ENCODE peak calls at places on chromosomes 7 and 10, in six cellular contexts. U, R, S, E, V and O are unnamed samples.

GRCh38 chr10:11505636-11506035 is 105.8 kb downstream of the USP6NL start:
- DNase-seq in U (no peak), R (no peak), S (no peak), E (no peak), V (no peak), O (no peak)

GRCh38 chr10:95476482-95477174 is 84.5 kb downstream of the SORBS1 start:
- DNase-seq in U (no peak), R (no peak), S (no peak), E (no peak), V (no peak), O (no peak)

GRCh38 chr10:78953124-78954008 is 115.4 kb upstream of the ZMIZ1 start:
- DNase-seq in U (peak; percentile 41), R (peak; percentile 38), S (no peak), E (no peak), V (peak; percentile 65), O (peak; percentile 65)

GRCh38 chr10:113412161-113412560 is 140.7 kb upstream of the HABP2 start:
- DNase-seq in U (no peak), R (no peak), S (no peak), E (no peak), V (no peak), O (no peak)

GRCh38 chr7:16794990-16795389 is 9.8 kb downstream of the AGR2 start:
- DNase-seq in U (no peak), R (no peak), S (no peak), E (no peak), V (no peak), O (no peak)

GRCh38 chr7:22043367-22043766 is 97.7 kb upstream of the CDCA7L start:
- DNase-seq in U (no peak), R (no peak), S (no peak), E (no peak), V (no peak), O (no peak)

GRCh38 chr7:43112941-43113621 is 634 bp downstream of the HECW1 start:
- DNase-seq in U (no peak), R (no peak), S (no peak), E (no peak), V (peak; percentile 29), O (peak; percentile 45)

GRCh38 chr7:115679423-115679822 is 351.1 kb downstream of the TFEC start:
- DNase-seq in U (no peak), R (no peak), S (no peak), E (no peak), V (no peak), O (no peak)

GRCh38 chr7:73487486-73487885 is 34.6 kb downstream of the BAZ1B start:
- DNase-seq in U (no peak), R (no peak), S (no peak), E (no peak), V (peak; percentile 8), O (no peak)

GRCh38 chr7:138663741-138664710 is 37.1 kb downstream of the SVOPL start:
- DNase-seq in U (no peak), R (no peak), S (no peak), E (peak; percentile 25), V (peak; percentile 31), O (no peak)

GRCh38 chr10:113475381-113475807 is 77.5 kb upstream of the HABP2 start:
- DNase-seq in U (no peak), R (no peak), S (no peak), E (no peak), V (no peak), O (no peak)

GRCh38 chr10:46524471-46525176 is 31.8 kb downstream of the GPRIN2 start:
- DNase-seq in U (no peak), R (no peak), S (no peak), E (peak; percentile 11), V (peak; percentile 88), O (peak; percentile 92)

GRCh38 chr10:22133640-22134624 is 83.9 kb downstream of the EBLN1 start:
- DNase-seq in U (peak; percentile 21), R (no peak), S (no peak), E (no peak), V (no peak), O (no peak)

GRCh38 chr7:76165106-76165972 is 36.4 kb upstream of the SRRM3 start:
- DNase-seq in U (no peak), R (no peak), S (no peak), E (no peak), V (no peak), O (no peak)

GRCh38 chr10:16828731-16829175 is 11.5 kb upstream of the RSU1 start:
- DNase-seq in U (peak; percentile 67), R (no peak), S (no peak), E (peak; percentile 10), V (peak; percentile 36), O (no peak)

GRCh38 chr7:127189885-127190284 is 62.9 kb downstream of the GRM8 start:
- DNase-seq in U (peak; percentile 18), R (no peak), S (no peak), E (no peak), V (no peak), O (no peak)

GRCh38 chr7:81244213-81244612 is 325.4 kb upstream of the SEMA3C start:
- DNase-seq in U (no peak), R (no peak), S (peak; percentile 22), E (no peak), V (no peak), O (no peak)

GRCh38 chr7:103880201-103880600 is 109.3 kb downstream of the RELN start:
- DNase-seq in U (no peak), R (no peak), S (no peak), E (no peak), V (no peak), O (no peak)

GRCh38 chr10:45373003-45373782 is 823 bp upstream of the ALOX5 start:
- DNase-seq in U (no peak), R (no peak), S (no peak), E (peak; percentile 46), V (no peak), O (no peak)

GRCh38 chr10:49619613-49620012 is 5.8 kb downstream of the CHAT start:
- DNase-seq in U (no peak), R (no peak), S (no peak), E (no peak), V (no peak), O (no peak)

GRCh38 chr10:82914655-82915136 is 1039.7 kb downstream of the NRG3 start:
- DNase-seq in U (no peak), R (no peak), S (no peak), E (no peak), V (no peak), O (no peak)

GRCh38 chr7:106418094-106418493 is 133.3 kb upstream of the NAMPT start:
- DNase-seq in U (no peak), R (no peak), S (no peak), E (no peak), V (no peak), O (no peak)

GRCh38 chr7:11746591-11746990 is 85.4 kb downstream of the THSD7A start:
- DNase-seq in U (no peak), R (no peak), S (no peak), E (no peak), V (no peak), O (no peak)

GRCh38 chr10:80501913-80502521 is 35.7 kb upstream of the SH2D4B start:
- DNase-seq in U (no peak), R (no peak), S (no peak), E (no peak), V (peak; percentile 59), O (no peak)

GRCh38 chr7:26413007-26413691 is 121.5 kb downstream of the SNX10 start:
- DNase-seq in U (no peak), R (no peak), S (no peak), E (no peak), V (no peak), O (no peak)

GRCh38 chr10:86087716-86088115 is 278.9 kb downstream of the GRID1 start:
- DNase-seq in U (no peak), R (no peak), S (no peak), E (no peak), V (no peak), O (no peak)

GRCh38 chr7:140060788-140061606 is 1.8 kb downstream of the PARP12 start:
- DNase-seq in U (peak; percentile 77), R (no peak), S (no peak), E (peak; percentile 33), V (no peak), O (no peak)

GRCh38 chr10:43036581-43037428 is 40.1 kb upstream of the RET start:
- DNase-seq in U (no peak), R (no peak), S (no peak), E (no peak), V (no peak), O (no peak)

GRCh38 chr7:80150621-80151273 is 16.1 kb downstream of the GNAI1 start:
- DNase-seq in U (no peak), R (no peak), S (no peak), E (no peak), V (no peak), O (no peak)

GRCh38 chr7:151038951-151039849 is 9.1 kb upstream of the ASIC3 start:
- DNase-seq in U (peak; percentile 65), R (no peak), S (peak; percentile 84), E (peak; percentile 64), V (peak; percentile 96), O (peak; percentile 81)

GRCh38 chr10:49177391-49178355 is 10.5 kb downstream of the TMEM273 start:
- DNase-seq in U (peak; percentile 87), R (peak; percentile 64), S (peak; percentile 43), E (peak; percentile 24), V (peak; percentile 88), O (peak; percentile 57)